ENCODE peak calls at places on chromosomes 3 and 15, in five cellular contexts. D, L, F, W and G are unnamed samples.

GRCh38 chr3:43770426-43771103 is 79.8 kb downstream of the ABHD5 start:
- DNase-seq in W (peak), D (peak), F (peak), L (peak), G (peak)

GRCh38 chr3:156396851-156397250 is 158.1 kb downstream of the SSR3 start:
- DNase-seq in W (no peak), L (no peak), D (no peak), F (no peak), G (no peak)

GRCh38 chr3:15815696-15816095 is 17.9 kb upstream of the ANKRD28 start:
- DNase-seq in F (no peak), D (no peak), L (no peak), W (no peak), G (no peak)

GRCh38 chr3:101518421-101518871 is 5.4 kb upstream of the SENP7 start:
- DNase-seq in W (no peak), F (no peak), D (no peak), L (no peak), G (no peak)

GRCh38 chr3:58237940-58238681 is 519 bp downstream of the ABHD6 start:
- DNase-seq in L (peak), D (peak), W (peak), F (peak), G (peak)

GRCh38 chr3:10169000-10169496 is 4.3 kb downstream of the IRAK2 start:
- DNase-seq in D (no peak), F (no peak), W (no peak), L (no peak), G (no peak)

GRCh38 chr3:43177092-43177491 is 71.2 kb upstream of the POMGNT2 start:
- DNase-seq in W (no peak), L (no peak), F (no peak), D (no peak), G (no peak)

GRCh38 chr15:79853492-79854328 is 43.1 kb downstream of the MTHFS start:
- DNase-seq in D (peak), F (peak), W (peak), L (peak), G (peak)

GRCh38 chr3:178320481-178321352 is 215.5 kb upstream of the KCNMB2 start:
- DNase-seq in L (no peak), D (peak), F (peak), W (peak), G (no peak)

GRCh38 chr3:153244961-153245360 is 82.9 kb downstream of the RAP2B start:
- DNase-seq in W (no peak), L (no peak), F (no peak), D (no peak), G (no peak)

DNA sequence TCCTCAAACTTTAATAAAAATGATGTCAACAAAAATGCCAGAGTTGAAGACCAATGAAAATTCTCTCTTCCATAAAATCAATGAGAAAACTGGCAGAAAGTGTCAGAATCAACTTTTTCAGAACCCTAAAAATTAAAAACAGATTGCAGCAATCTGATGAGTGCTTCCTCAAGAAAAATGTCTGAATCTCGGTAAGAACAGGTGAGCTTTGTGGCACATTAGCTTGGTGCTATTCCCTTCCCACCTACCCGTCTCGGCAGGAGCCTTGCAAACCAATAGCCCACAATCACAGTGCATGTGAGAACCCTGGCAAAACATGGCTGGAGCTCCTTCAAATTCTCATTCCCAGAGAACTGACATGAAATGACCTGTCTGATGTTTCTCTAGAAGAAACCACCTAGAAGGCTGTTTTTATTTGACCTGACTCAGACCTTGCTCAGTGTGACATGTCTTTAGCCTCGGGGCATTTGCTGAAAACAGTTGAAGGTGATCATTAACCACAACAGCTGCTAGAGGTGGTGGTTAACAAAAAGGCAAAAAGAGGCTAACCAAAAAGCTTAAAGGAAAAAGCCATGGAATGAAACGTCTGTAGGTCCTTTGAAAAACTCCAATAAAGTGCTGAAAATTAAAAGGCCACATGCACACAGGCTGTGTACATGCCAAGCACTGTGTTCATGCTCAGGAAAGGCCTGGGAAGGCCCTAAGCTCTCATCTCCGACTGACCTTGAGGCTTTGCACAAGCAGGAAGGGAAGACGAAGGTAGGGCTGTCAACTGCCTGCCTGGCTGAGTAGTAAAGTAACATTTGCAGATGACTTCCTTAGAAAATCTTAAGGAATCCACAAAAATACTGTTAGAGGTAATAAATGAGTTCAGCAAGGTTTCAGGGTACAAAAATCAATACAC is 253.0 kb upstream of the NSMCE3 start:
- DNase-seq in D (no peak), W (no peak), L (peak), F (no peak), G (no peak)
- TF ChIP-seq POLR2A in D (no peak), W (no peak), L (no peak), F (no peak), G (no peak)

GRCh38 chr15:71199384-71200351 is 84.4 kb downstream of the THSD4 start:
- DNase-seq in D (no peak), L (no peak), F (no peak), W (no peak), G (no peak)

GRCh38 chr15:71201471-71201870 is 86.2 kb downstream of the THSD4 start:
- DNase-seq in F (peak), W (peak), D (peak), L (peak), G (no peak)

GRCh38 chr15:71198846-71199245 is 83.6 kb downstream of the THSD4 start:
- DNase-seq in L (no peak), W (no peak), D (no peak), F (no peak), G (no peak)

GRCh38 chr15:71203573-71204444 is 88.5 kb downstream of the THSD4 start:
- DNase-seq in L (no peak), D (no peak), W (no peak), F (no peak), G (no peak)

GRCh38 chr15:71202712-71203111 is 87.4 kb downstream of the THSD4 start:
- DNase-seq in L (no peak), D (no peak), W (no peak), F (no peak), G (no peak)
- TF ChIP-seq POLR2A in L (no peak), D (no peak), W (no peak), F (no peak), G (no peak)

GRCh38 chr15:70096975-70097336 is 761 bp downstream of the TLE3 start:
- DNase-seq in L (no peak), D (no peak), W (no peak), F (no peak), G (no peak)

GRCh38 chr15:70095387-70096214 is 2.1 kb downstream of the TLE3 start:
- DNase-seq in D (no peak), L (peak), F (peak), W (peak), G (no peak)

GRCh38 chr15:70097337-70098169 is at the start of gene TLE3:
- DNase-seq in F (peak), L (peak), D (peak), W (peak), G (peak)

GRCh38 chr15:70094690-70095311 is 2.9 kb downstream of the TLE3 start:
- DNase-seq in D (no peak), F (no peak), W (no peak), L (no peak), G (no peak)

GRCh38 chr15:70096215-70096974 is 1.3 kb downstream of the TLE3 start:
- DNase-seq in F (peak), L (peak), D (no peak), W (peak), G (peak)
- TF ChIP-seq POLR2A in F (no peak), L (no peak), D (no peak), W (peak), G (no peak)

GRCh38 chr15:74616020-74616939 is 644 bp downstream of the CLK3 start:
- DNase-seq in F (peak), D (peak), W (peak), L (peak), G (peak)
- TF ChIP-seq POLR2A in F (no peak), D (no peak), W (no peak), L (peak), G (peak)

DNA sequence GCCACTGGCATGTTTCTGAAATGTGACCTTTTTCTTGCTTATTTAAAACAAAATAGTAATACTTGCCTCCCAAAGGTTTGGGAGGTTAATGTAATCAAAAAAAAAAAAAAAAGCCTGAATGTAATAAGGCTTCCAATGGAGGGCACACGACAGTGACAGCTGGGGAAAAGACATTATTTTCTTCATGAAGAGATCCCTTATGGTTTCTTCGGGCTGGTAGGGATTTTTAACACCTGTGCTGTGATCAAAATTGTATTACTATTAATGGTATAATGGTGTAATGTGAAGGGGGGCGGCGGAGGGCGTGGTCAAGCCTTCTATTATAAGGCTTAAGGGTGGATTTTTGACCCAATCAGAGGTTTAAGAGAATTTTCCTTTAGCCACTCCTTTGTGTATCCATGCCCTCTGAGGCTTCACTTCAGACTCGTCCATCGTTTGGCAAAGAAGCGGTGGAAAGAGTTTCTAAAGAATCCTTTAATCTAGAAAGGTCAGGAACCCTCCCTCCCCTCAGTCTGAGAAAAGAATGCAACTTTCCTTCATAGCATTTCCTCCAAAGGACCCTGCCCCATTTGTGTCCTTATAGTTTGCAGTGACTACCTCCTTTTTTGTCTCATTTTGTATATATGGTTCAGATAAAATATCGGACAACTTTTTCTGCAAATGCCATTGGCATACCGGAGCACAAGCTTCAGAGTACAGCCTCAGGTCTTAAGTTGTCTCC is 89.5 kb upstream of the CHD2 start:
- DNase-seq in W (peak), F (no peak), L (peak), D (peak), G (no peak)
- TF ChIP-seq POLR2A in W (no peak), F (no peak), L (peak), D (no peak), G (peak)

DNA sequence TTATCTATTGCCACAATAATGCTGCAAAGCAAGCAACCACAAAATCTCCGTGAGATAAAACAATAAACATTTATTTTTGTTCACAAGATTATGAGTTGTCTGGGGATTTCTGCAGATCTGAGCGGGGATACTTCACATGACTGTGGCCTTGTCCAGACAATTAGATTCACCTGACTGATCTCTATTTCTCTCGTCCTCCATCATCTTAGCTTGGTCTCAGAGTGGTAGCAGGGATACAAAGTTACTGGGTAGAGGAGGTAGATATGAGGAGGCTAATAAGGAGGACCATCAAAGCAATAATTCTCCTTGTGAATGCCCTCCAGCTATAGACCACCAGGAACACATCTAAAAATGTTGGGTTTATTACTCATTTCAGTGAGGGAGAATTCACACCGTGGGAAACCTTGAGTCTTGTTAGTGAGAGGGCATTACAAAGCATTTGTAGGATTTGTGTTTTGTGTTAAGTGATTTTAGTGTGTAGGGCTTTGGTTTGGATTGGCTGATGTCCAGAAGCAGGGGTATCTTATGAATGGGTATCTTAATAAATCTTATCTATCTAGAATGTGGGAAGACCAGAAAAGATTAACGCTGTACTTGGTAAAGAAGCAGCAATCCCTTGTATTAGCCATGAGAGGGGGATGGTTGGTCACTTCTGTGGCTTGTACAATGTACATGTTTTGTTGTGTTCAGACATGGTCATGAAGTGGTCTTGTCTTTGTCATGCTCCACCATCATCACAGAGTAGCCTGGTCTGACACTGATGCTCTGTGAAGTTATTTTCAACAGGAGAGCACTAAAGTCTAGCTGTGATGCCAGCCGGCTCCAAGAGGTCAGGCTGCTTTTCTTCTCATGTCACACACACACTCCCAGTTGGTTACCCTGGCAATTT is 287.6 kb upstream of the STT3B start:
- DNase-seq in F (no peak), L (no peak), D (no peak), W (no peak), G (no peak)
- TF ChIP-seq POLR2A in F (no peak), L (no peak), D (no peak), W (no peak), G (no peak)

GRCh38 chr3:142028174-142028833 is 121.0 kb downstream of the TFDP2 start:
- DNase-seq in L (peak), W (no peak), D (no peak), F (no peak), G (peak)
- TF ChIP-seq POLR2A in L (no peak), W (no peak), D (no peak), F (no peak), G (no peak)